ENCODE peak calls at places on chromosomes 12 and 14, in six cellular contexts. One of them, this sample, is unnamed. For H3K9me3, the result is how much of the 10 kb centered on the place peaks cover.

GRCh38 chr12:120015313-120015712 is 26.3 kb downstream of the BICDL1 start:
- DNase-seq in kidney: no peak
- DNase-seq in CD4-positive, CD25-positive, alpha-beta regulatory T cell: peak
- DNase-seq in aorta: no peak
- DNase-seq in SK-N-SH: no peak
- DNase-seq in psoas muscle: no peak
- DNase-seq in this sample: no peak

GRCh38 chr12:59650594-59651229 is 54.9 kb downstream of the SLC16A7 start:
- DNase-seq in SK-N-SH: no peak
- DNase-seq in kidney: no peak
- DNase-seq in CD4-positive, CD25-positive, alpha-beta regulatory T cell: no peak
- DNase-seq in psoas muscle: no peak
- DNase-seq in aorta: no peak
- DNase-seq in this sample: no peak

GRCh38 chr14:67077914-67078313 is 111.3 kb upstream of the GARIN2 start:
- DNase-seq in CD4-positive, CD25-positive, alpha-beta regulatory T cell: no peak
- DNase-seq in aorta: no peak
- DNase-seq in SK-N-SH: no peak
- DNase-seq in kidney: no peak
- DNase-seq in psoas muscle: no peak
- DNase-seq in this sample: no peak

GRCh38 chr14:49863483-49864262 is 11.1 kb upstream of the NEMF start:
- DNase-seq in aorta: no peak
- DNase-seq in SK-N-SH: peak
- DNase-seq in kidney: no peak
- DNase-seq in CD4-positive, CD25-positive, alpha-beta regulatory T cell: peak
- DNase-seq in psoas muscle: no peak
- DNase-seq in this sample: no peak

GRCh38 chr14:85076111-85076510 is 453.8 kb upstream of the FLRT2 start:
- DNase-seq in SK-N-SH: no peak
- DNase-seq in kidney: no peak
- DNase-seq in psoas muscle: no peak
- DNase-seq in aorta: no peak
- DNase-seq in CD4-positive, CD25-positive, alpha-beta regulatory T cell: no peak
- DNase-seq in this sample: no peak

GRCh38 chr14:94748667-94749347 is 21.1 kb downstream of the GSC start:
- DNase-seq in aorta: no peak
- DNase-seq in psoas muscle: no peak
- DNase-seq in CD4-positive, CD25-positive, alpha-beta regulatory T cell: peak
- DNase-seq in SK-N-SH: peak
- DNase-seq in kidney: no peak
- DNase-seq in this sample: no peak

GRCh38 chr12:25997401-25997973 is 39.0 kb downstream of the RASSF8 start:
- DNase-seq in kidney: no peak
- DNase-seq in SK-N-SH: no peak
- DNase-seq in aorta: no peak
- DNase-seq in CD4-positive, CD25-positive, alpha-beta regulatory T cell: no peak
- DNase-seq in psoas muscle: no peak
- DNase-seq in this sample: no peak

GRCh38 chr14:31770271-31770670 is 209.1 kb downstream of the NUBPL start:
- DNase-seq in kidney: no peak
- DNase-seq in CD4-positive, CD25-positive, alpha-beta regulatory T cell: no peak
- DNase-seq in SK-N-SH: no peak
- DNase-seq in aorta: peak
- DNase-seq in psoas muscle: peak
- DNase-seq in this sample: no peak

GRCh38 chr12:54544743-54545142 is 4.7 kb upstream of the PDE1B start:
- DNase-seq in kidney: no peak
- DNase-seq in CD4-positive, CD25-positive, alpha-beta regulatory T cell: no peak
- DNase-seq in aorta: no peak
- DNase-seq in psoas muscle: no peak
- DNase-seq in SK-N-SH: no peak
- DNase-seq in this sample: no peak

DNA sequence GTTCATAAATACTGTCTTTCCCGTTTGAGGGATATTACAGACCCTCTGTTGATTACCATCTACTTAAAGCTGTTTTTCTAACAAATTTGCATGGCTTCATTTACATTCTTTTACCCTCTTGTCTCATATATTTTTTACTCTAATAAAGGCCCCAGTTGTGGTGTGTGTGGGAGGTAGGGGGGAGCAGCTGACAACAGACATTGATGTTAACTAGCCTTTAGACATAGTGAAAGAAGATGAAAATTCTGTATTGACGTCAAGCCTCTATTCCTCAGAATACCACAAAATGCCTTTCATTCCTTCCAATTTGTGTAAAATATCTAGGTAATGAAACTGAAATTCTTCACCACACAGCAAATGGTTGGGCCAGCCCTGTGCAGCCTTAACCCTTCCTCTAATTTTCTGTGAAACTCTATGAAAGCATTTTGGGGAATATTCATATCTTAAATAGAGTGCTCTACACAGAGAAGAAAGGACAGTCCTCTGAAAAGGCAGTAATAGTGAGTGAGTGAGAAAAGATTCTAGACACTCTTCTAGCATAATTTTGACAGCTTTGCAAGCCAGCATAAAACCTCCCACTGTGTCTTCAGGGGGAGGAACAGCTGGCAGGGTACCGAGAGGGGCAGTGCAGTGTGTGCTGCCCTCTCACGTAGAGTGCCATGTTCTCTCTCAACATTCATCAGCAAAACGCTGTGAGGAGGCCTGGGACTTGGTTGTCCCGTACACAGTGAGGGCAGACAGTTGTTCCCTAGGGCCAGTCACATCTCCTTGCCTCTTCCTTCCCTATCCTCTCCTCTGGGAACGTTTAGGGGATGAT is 20.1 kb upstream of the CERS5 start:
- DNase-seq in kidney: no peak
- DNase-seq in SK-N-SH: no peak
- DNase-seq in aorta: no peak
- DNase-seq in CD4-positive, CD25-positive, alpha-beta regulatory T cell: peak
- DNase-seq in psoas muscle: no peak
- DNase-seq in this sample: no peak
- H3K27ac ChIP-seq in kidney: no peak
- H3K27ac ChIP-seq in SK-N-SH: peak
- H3K27ac ChIP-seq in aorta: peak
- H3K27ac ChIP-seq in CD4-positive, CD25-positive, alpha-beta regulatory T cell: no peak
- H3K27ac ChIP-seq in psoas muscle: peak
- H3K27ac ChIP-seq in this sample: peak

DNA sequence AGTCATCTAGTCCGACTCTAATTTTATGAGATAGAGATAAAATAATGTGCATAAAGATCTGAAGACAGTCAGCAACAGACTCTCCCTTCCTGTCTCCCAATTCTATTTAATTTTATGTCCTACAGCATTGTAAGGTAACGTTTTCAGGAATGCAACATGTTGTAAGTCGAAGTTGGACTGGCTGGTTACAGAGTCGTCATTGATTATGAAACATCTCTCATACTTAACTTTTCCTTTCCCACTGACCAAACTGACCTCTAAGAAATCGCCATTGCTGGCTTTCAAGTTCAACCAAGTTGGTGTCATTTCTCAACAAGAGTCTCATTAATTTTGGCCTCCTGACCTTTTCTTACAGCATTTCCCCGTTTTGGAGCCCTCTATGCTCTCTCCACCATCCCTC is 4.9 kb upstream of the RIC8B start:
- DNase-seq in CD4-positive, CD25-positive, alpha-beta regulatory T cell: no peak
- DNase-seq in aorta: no peak
- DNase-seq in psoas muscle: no peak
- DNase-seq in kidney: no peak
- DNase-seq in SK-N-SH: no peak
- DNase-seq in this sample: no peak
- H3K4me3 ChIP-seq in CD4-positive, CD25-positive, alpha-beta regulatory T cell: no peak
- H3K4me3 ChIP-seq in aorta: no peak
- H3K4me3 ChIP-seq in psoas muscle: no peak
- H3K4me3 ChIP-seq in kidney: no peak
- H3K4me3 ChIP-seq in SK-N-SH: no peak
- H3K4me3 ChIP-seq in this sample: no peak

GRCh38 chr12:12645485-12645884 is 33.8 kb downstream of the CREBL2 start:
- DNase-seq in aorta: no peak
- DNase-seq in psoas muscle: no peak
- DNase-seq in SK-N-SH: peak
- DNase-seq in kidney: no peak
- DNase-seq in CD4-positive, CD25-positive, alpha-beta regulatory T cell: peak
- DNase-seq in this sample: no peak
- H3K9me3 ChIP-seq in aorta: under half
- H3K9me3 ChIP-seq in psoas muscle: under half
- H3K9me3 ChIP-seq in SK-N-SH: under half
- H3K9me3 ChIP-seq in kidney: under half
- H3K9me3 ChIP-seq in CD4-positive, CD25-positive, alpha-beta regulatory T cell: under half
- H3K9me3 ChIP-seq in this sample: under half

GRCh38 chr14:60093088-60093487 is 1.4 kb downstream of the PCNX4 start:
- DNase-seq in psoas muscle: no peak
- DNase-seq in SK-N-SH: no peak
- DNase-seq in kidney: no peak
- DNase-seq in aorta: no peak
- DNase-seq in CD4-positive, CD25-positive, alpha-beta regulatory T cell: no peak
- DNase-seq in this sample: no peak
- H3K27ac ChIP-seq in psoas muscle: peak
- H3K27ac ChIP-seq in SK-N-SH: peak
- H3K27ac ChIP-seq in kidney: peak
- H3K27ac ChIP-seq in aorta: peak
- H3K27ac ChIP-seq in CD4-positive, CD25-positive, alpha-beta regulatory T cell: peak
- H3K27ac ChIP-seq in this sample: peak

DNA sequence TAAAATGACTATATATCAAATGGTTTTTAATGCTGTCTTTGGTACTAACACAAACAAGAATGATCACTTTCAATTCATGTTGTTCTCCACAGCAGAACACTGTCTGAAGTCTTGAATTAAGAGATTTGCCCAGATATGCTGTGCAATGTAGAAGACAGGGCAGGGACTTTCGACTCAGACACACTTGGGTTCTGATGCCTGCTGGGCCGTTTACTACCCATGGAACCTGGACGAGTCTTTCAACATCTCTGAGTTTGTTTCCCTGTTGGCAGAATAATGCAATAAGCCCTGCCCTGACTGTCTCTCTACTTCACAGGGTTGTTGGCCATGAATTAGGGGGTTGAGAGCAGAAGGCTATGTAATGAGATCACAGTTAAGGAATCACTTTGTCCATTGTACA is 162.6 kb upstream of the TMPO start:
- DNase-seq in kidney: no peak
- DNase-seq in aorta: no peak
- DNase-seq in psoas muscle: no peak
- DNase-seq in CD4-positive, CD25-positive, alpha-beta regulatory T cell: peak
- DNase-seq in SK-N-SH: no peak
- DNase-seq in this sample: no peak
- H3K4me3 ChIP-seq in kidney: no peak
- H3K4me3 ChIP-seq in aorta: no peak
- H3K4me3 ChIP-seq in psoas muscle: no peak
- H3K4me3 ChIP-seq in CD4-positive, CD25-positive, alpha-beta regulatory T cell: no peak
- H3K4me3 ChIP-seq in SK-N-SH: no peak
- H3K4me3 ChIP-seq in this sample: no peak

GRCh38 chr12:72189266-72189665 is 82.9 kb upstream of the TRHDE start:
- DNase-seq in SK-N-SH: no peak
- DNase-seq in aorta: no peak
- DNase-seq in psoas muscle: no peak
- DNase-seq in kidney: no peak
- DNase-seq in CD4-positive, CD25-positive, alpha-beta regulatory T cell: no peak
- DNase-seq in this sample: no peak
- H3K9me3 ChIP-seq in SK-N-SH: under half
- H3K9me3 ChIP-seq in aorta: under half
- H3K9me3 ChIP-seq in psoas muscle: under half
- H3K9me3 ChIP-seq in kidney: under half
- H3K9me3 ChIP-seq in CD4-positive, CD25-positive, alpha-beta regulatory T cell: under half
- H3K9me3 ChIP-seq in this sample: under half

DNA sequence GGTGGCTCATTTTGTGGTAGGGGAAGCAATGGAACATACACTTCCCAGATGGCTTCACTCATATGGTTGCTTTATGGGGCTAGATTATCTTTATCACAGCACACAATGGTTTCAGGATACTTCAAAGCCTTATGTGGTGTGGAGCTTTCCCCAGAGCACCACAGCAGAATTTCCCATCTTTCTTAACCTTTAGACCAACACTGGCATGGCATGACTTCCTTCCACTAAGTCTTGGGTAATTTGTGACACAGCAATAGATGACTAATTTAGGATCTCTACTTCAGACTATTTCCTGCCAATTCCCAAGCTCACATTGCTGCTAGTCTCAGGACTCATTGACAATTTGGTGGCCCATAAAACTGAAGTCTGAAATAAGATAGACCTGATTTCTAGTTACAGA is 36.9 kb upstream of the DCN start:
- DNase-seq in psoas muscle: no peak
- DNase-seq in kidney: no peak
- DNase-seq in SK-N-SH: no peak
- DNase-seq in aorta: no peak
- DNase-seq in CD4-positive, CD25-positive, alpha-beta regulatory T cell: no peak
- DNase-seq in this sample: no peak
- H3K27ac ChIP-seq in psoas muscle: no peak
- H3K27ac ChIP-seq in kidney: no peak
- H3K27ac ChIP-seq in SK-N-SH: no peak
- H3K27ac ChIP-seq in aorta: no peak
- H3K27ac ChIP-seq in CD4-positive, CD25-positive, alpha-beta regulatory T cell: no peak
- H3K27ac ChIP-seq in this sample: no peak

This sample was measured in RWPE2.